ENCODE peak calls at places on chromosomes 13 and 19, in four cellular contexts. One of them, this sample, is unnamed.

GRCh38 chr19:10655457-10656312 is 1.5 kb downstream of the ILF3 start:
- DNase-seq in stomach: no peak
- DNase-seq in uterus: no peak
- DNase-seq in NB4: peak; percentile 75
- DNase-seq in this sample: no peak

GRCh38 chr13:30108216-30108912 is 199.0 kb downstream of the KATNAL1 start:
- DNase-seq in stomach: no peak
- DNase-seq in uterus: no peak
- DNase-seq in NB4: no peak
- DNase-seq in this sample: no peak

GRCh38 chr13:97933736-97934135 is 19.7 kb upstream of the IPO5 start:
- DNase-seq in stomach: no peak
- DNase-seq in uterus: no peak
- DNase-seq in NB4: no peak
- DNase-seq in this sample: no peak

GRCh38 chr13:111115841-111116500 is 861 bp downstream of the ARHGEF7 start:
- DNase-seq in stomach: no peak
- DNase-seq in uterus: peak; percentile 73
- DNase-seq in NB4: no peak
- DNase-seq in this sample: no peak

GRCh38 chr19:55304980-55305379 is 20.2 kb downstream of the TMEM150B start:
- DNase-seq in stomach: no peak
- DNase-seq in uterus: no peak
- DNase-seq in NB4: no peak
- DNase-seq in this sample: no peak

GRCh38 chr13:41587490-41587889 is 130.1 kb downstream of the RGCC start:
- DNase-seq in stomach: no peak
- DNase-seq in uterus: no peak
- DNase-seq in NB4: no peak
- DNase-seq in this sample: peak; percentile 27

GRCh38 chr13:90690458-90691063 is 656.9 kb upstream of the MIR17HG start:
- DNase-seq in stomach: no peak
- DNase-seq in uterus: no peak
- DNase-seq in NB4: no peak
- DNase-seq in this sample: no peak

GRCh38 chr13:93450226-93450625 is 223.6 kb downstream of the GPC6 start:
- DNase-seq in stomach: no peak
- DNase-seq in uterus: no peak
- DNase-seq in NB4: no peak
- DNase-seq in this sample: no peak

GRCh38 chr13:78598933-78599332 is 4.4 kb downstream of the POU4F1 start:
- DNase-seq in stomach: no peak
- DNase-seq in uterus: no peak
- DNase-seq in NB4: no peak
- DNase-seq in this sample: no peak

GRCh38 chr13:48334534-48335127 is 31.1 kb downstream of the RB1 start:
- DNase-seq in stomach: no peak
- DNase-seq in uterus: no peak
- DNase-seq in NB4: peak; percentile 62
- DNase-seq in this sample: peak; percentile 54

GRCh38 chr13:36475468-36475867 is 43.2 kb downstream of the CCNA1 start:
- DNase-seq in stomach: no peak
- DNase-seq in uterus: no peak
- DNase-seq in NB4: peak; percentile 58
- DNase-seq in this sample: peak; percentile 18

GRCh38 chr13:101412076-101412475 is 4.2 kb downstream of the NALCN start:
- DNase-seq in stomach: no peak
- DNase-seq in uterus: no peak
- DNase-seq in NB4: no peak
- DNase-seq in this sample: no peak

GRCh38 chr19:47618771-47619170 is 9.8 kb downstream of the BICRA start:
- DNase-seq in stomach: no peak
- DNase-seq in uterus: peak; percentile 55
- DNase-seq in NB4: no peak
- DNase-seq in this sample: no peak

GRCh38 chr13:95948646-95949045 is 104.6 kb downstream of the UGGT2 start:
- DNase-seq in stomach: no peak
- DNase-seq in uterus: no peak
- DNase-seq in NB4: peak; percentile 26
- DNase-seq in this sample: peak; percentile 15

GRCh38 chr13:40813662-40814454 is 24.4 kb downstream of the SLC25A15 start:
- DNase-seq in stomach: no peak
- DNase-seq in uterus: no peak
- DNase-seq in NB4: peak; percentile 63
- DNase-seq in this sample: peak; percentile 49

GRCh38 chr13:36870050-36870692 is 49.9 kb downstream of the SMAD9 start:
- DNase-seq in stomach: no peak
- DNase-seq in uterus: no peak
- DNase-seq in NB4: no peak
- DNase-seq in this sample: no peak

GRCh38 chr13:38607136-38607535 is 79.7 kb upstream of the FREM2 start:
- DNase-seq in stomach: no peak
- DNase-seq in uterus: no peak
- DNase-seq in NB4: no peak
- DNase-seq in this sample: no peak

GRCh38 chr13:32530841-32531253 is 7.7 kb downstream of the N4BP2L2 start:
- DNase-seq in stomach: no peak
- DNase-seq in uterus: peak; percentile 30
- DNase-seq in NB4: peak; percentile 37
- DNase-seq in this sample: peak; percentile 44

GRCh38 chr19:35353635-35354034 is 4.6 kb upstream of the FFAR3 start:
- DNase-seq in stomach: no peak
- DNase-seq in uterus: no peak
- DNase-seq in NB4: no peak
- DNase-seq in this sample: no peak

GRCh38 chr19:33005440-33005839 is 33.4 kb downstream of the FAAP24 start:
- DNase-seq in stomach: no peak
- DNase-seq in uterus: no peak
- DNase-seq in NB4: no peak
- DNase-seq in this sample: no peak

GRCh38 chr13:49716615-49717014 is 25.3 kb upstream of the EBPL start:
- DNase-seq in stomach: no peak
- DNase-seq in uterus: no peak
- DNase-seq in NB4: no peak
- DNase-seq in this sample: no peak

GRCh38 chr19:15875075-15875474 is 22.8 kb downstream of the CYP4F2 start:
- DNase-seq in stomach: no peak
- DNase-seq in uterus: no peak
- DNase-seq in NB4: peak; percentile 72
- DNase-seq in this sample: no peak

GRCh38 chr13:44092053-44092452 is 212.3 kb downstream of the LACC1 start:
- DNase-seq in stomach: no peak
- DNase-seq in uterus: no peak
- DNase-seq in NB4: no peak
- DNase-seq in this sample: no peak

GRCh38 chr19:4297901-4298771 is 4.1 kb downstream of the TMIGD2 start:
- DNase-seq in stomach: no peak
- DNase-seq in uterus: no peak
- DNase-seq in NB4: no peak
- DNase-seq in this sample: no peak

GRCh38 chr13:75514080-75515040 is 23.3 kb downstream of the COMMD6 start:
- DNase-seq in stomach: no peak
- DNase-seq in uterus: no peak
- DNase-seq in NB4: peak; percentile 47
- DNase-seq in this sample: no peak

GRCh38 chr19:45873219-45873772 is 9.2 kb downstream of the FOXA3 start:
- DNase-seq in stomach: no peak
- DNase-seq in uterus: no peak
- DNase-seq in NB4: no peak
- DNase-seq in this sample: no peak

GRCh38 chr13:51643882-51644281 is 59.6 kb downstream of the WDFY2 start:
- DNase-seq in stomach: no peak
- DNase-seq in uterus: no peak
- DNase-seq in NB4: peak; percentile 70
- DNase-seq in this sample: no peak

GRCh38 chr13:97285221-97285955 is 63.3 kb downstream of the MBNL2 start:
- DNase-seq in stomach: no peak
- DNase-seq in uterus: no peak
- DNase-seq in NB4: no peak
- DNase-seq in this sample: no peak

GRCh38 chr13:99909097-99909835 is 62.3 kb downstream of the ZIC5 start:
- DNase-seq in stomach: no peak
- DNase-seq in uterus: no peak
- DNase-seq in NB4: no peak
- DNase-seq in this sample: no peak

DNA sequence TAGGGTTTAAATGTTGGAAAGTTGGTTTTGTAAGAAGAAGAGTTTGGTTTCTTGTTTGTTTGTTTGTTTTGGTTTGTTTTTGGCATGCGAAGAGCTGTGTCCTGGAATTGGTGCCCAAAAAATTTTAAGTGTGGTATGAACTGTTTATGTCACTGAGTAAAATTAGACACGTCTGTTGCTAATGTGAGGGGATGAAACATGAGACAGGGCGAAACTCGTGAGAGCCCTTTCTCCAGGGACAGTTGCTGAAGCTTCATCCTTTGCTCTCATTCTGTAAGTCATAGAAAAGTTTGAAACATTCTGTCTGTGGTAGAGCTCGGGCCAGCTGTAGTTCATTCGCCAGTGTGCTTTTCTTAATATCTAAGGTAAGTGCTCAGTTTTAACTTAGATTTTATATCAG is at the start of gene SGCG:
- DNase-seq in stomach: no peak
- DNase-seq in uterus: no peak
- DNase-seq in NB4: no peak
- DNase-seq in this sample: no peak
- TF ChIP-seq POLR2A in stomach: no peak
- TF ChIP-seq POLR2A in uterus: no peak
- TF ChIP-seq POLR2A in NB4: no peak
- TF ChIP-seq POLR2A in this sample: no peak

GRCh38 chr19:50797429-50798115 is 7.4 kb downstream of the ACP4 start:
- DNase-seq in stomach: no peak
- DNase-seq in uterus: no peak
- DNase-seq in NB4: no peak
- DNase-seq in this sample: no peak
- TF ChIP-seq POLR2A in stomach: no peak
- TF ChIP-seq POLR2A in uterus: no peak
- TF ChIP-seq POLR2A in NB4: no peak
- TF ChIP-seq POLR2A in this sample: no peak

GRCh38 chr19:18648971-18649310 is 12.1 kb downstream of the KLHL26 start:
- DNase-seq in stomach: no peak
- DNase-seq in uterus: no peak
- DNase-seq in NB4: no peak
- DNase-seq in this sample: no peak

GRCh38 chr19:18650048-18650435 is 13.2 kb downstream of the KLHL26 start:
- DNase-seq in stomach: no peak
- DNase-seq in uterus: peak; percentile 51
- DNase-seq in NB4: no peak
- DNase-seq in this sample: no peak

GRCh38 chr19:18647807-18648206 is 11.0 kb downstream of the KLHL26 start:
- DNase-seq in stomach: no peak
- DNase-seq in uterus: no peak
- DNase-seq in NB4: no peak
- DNase-seq in this sample: no peak

GRCh38 chr19:18650468-18651001 is 13.7 kb downstream of the KLHL26 start:
- DNase-seq in stomach: peak; percentile 45
- DNase-seq in uterus: peak; percentile 76
- DNase-seq in NB4: no peak
- DNase-seq in this sample: no peak

DNA sequence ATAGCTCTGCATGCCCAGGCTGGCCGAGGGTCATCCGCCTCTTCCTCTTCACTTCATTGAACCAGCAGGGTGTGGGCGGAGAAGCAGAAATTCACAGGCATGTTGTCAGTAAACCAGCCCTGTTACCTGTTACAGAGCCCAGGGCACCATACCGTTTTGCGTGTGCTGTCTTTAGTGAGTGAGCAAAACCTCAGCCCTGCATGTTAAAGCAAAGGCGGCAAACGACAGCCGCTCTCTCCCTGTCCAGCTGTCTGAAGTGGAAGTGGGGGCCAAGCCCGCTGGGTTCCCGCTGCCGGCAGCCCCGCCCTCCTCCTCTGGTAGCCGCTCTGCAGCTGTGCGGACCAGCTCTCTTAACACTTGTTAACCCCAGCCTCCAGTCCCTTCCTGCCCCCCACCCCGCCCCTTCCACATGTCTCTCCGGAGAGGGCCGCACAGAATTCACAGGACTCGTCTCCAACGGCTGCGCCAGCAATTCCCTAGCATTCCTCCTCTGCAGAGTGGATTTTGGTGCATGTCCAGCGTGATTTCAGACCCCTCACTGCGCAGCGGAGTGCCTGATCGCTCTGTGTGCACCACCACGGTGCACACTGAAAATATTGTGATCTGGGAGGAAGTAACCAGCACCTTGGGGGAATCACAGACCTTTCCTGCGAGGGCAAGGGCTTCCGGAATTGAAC is 12.7 kb downstream of the KLHL26 start:
- DNase-seq in stomach: no peak
- DNase-seq in uterus: peak; percentile 66
- DNase-seq in NB4: no peak
- DNase-seq in this sample: no peak
- TF ChIP-seq POLR2A in stomach: no peak
- TF ChIP-seq POLR2A in uterus: no peak
- TF ChIP-seq POLR2A in NB4: no peak
- TF ChIP-seq POLR2A in this sample: no peak

GRCh38 chr19:5903054-5903501 is 512 bp downstream of the NDUFA11 start:
- DNase-seq in stomach: no peak
- DNase-seq in uterus: no peak
- DNase-seq in NB4: peak; percentile 22
- DNase-seq in this sample: peak; percentile 79

GRCh38 chr19:5900976-5901375 is 2.6 kb downstream of the NDUFA11 start:
- DNase-seq in stomach: no peak
- DNase-seq in uterus: no peak
- DNase-seq in NB4: no peak
- DNase-seq in this sample: no peak

GRCh38 chr19:5904302-5905071 is at the start of gene VMAC:
- DNase-seq in stomach: peak; percentile 100
- DNase-seq in uterus: peak; percentile 100
- DNase-seq in NB4: peak; percentile 99
- DNase-seq in this sample: peak; percentile 100

GRCh38 chr19:5905072-5905778 is 553 bp downstream of the VMAC start:
- DNase-seq in stomach: no peak
- DNase-seq in uterus: no peak
- DNase-seq in NB4: no peak
- DNase-seq in this sample: no peak

GRCh38 chr19:5903502-5904301 is at the start of gene NDUFA11:
- DNase-seq in stomach: peak; percentile 99
- DNase-seq in uterus: peak; percentile 100
- DNase-seq in NB4: peak; percentile 93
- DNase-seq in this sample: peak; percentile 100
- TF ChIP-seq POLR2A in stomach: no peak
- TF ChIP-seq POLR2A in uterus: peak; percentile 77
- TF ChIP-seq POLR2A in NB4: peak; percentile 86
- TF ChIP-seq POLR2A in this sample: peak; percentile 71

GRCh38 chr19:980133-980998 is 3.8 kb upstream of the WDR18 start:
- DNase-seq in stomach: no peak
- DNase-seq in uterus: no peak
- DNase-seq in NB4: peak; percentile 35
- DNase-seq in this sample: no peak

GRCh38 chr19:986083-986482 is 1.9 kb downstream of the WDR18 start:
- DNase-seq in stomach: no peak
- DNase-seq in uterus: no peak
- DNase-seq in NB4: no peak
- DNase-seq in this sample: no peak

GRCh38 chr19:988081-988480 is 3.9 kb downstream of the WDR18 start:
- DNase-seq in stomach: no peak
- DNase-seq in uterus: no peak
- DNase-seq in NB4: no peak
- DNase-seq in this sample: no peak

GRCh38 chr19:982567-983170 is 1.5 kb upstream of the WDR18 start:
- DNase-seq in stomach: peak; percentile 79
- DNase-seq in uterus: peak; percentile 46
- DNase-seq in NB4: peak; percentile 71
- DNase-seq in this sample: peak; percentile 89

GRCh38 chr19:984165-984967 is at the start of gene WDR18:
- DNase-seq in stomach: peak; percentile 94
- DNase-seq in uterus: peak; percentile 93
- DNase-seq in NB4: peak; percentile 86
- DNase-seq in this sample: peak; percentile 96
- TF ChIP-seq POLR2A in stomach: peak; percentile 10
- TF ChIP-seq POLR2A in uterus: peak; percentile 75
- TF ChIP-seq POLR2A in NB4: peak; percentile 24
- TF ChIP-seq POLR2A in this sample: peak; percentile 74

This sample was measured in erythroblast.